ENCODE peak calls at places on chromosome 22, in four cellular contexts. Z, M, T and O are unnamed samples.

GRCh38 chr22:50530857-50531545 is 1.2 kb upstream of the TYMP start:
- DNase-seq in Z (peak; percentile 95), M (peak; percentile 79), T (peak; percentile 98), O (peak; percentile 36)

GRCh38 chr22:48897638-48897954 is 930.1 kb downstream of the BRD1 start:
- DNase-seq in Z (no peak), M (no peak), T (peak; percentile 60), O (no peak)

GRCh38 chr22:26169312-26170111 is at the start of gene SEZ6L:
- DNase-seq in Z (no peak), M (no peak), T (peak; percentile 65), O (no peak)

GRCh38 chr22:30116362-30117117 is 36.3 kb downstream of the HORMAD2 start:
- DNase-seq in Z (peak; percentile 73), M (no peak), T (no peak), O (no peak)

GRCh38 chr22:50423956-50424355 is 50.9 kb downstream of the SBF1 start:
- DNase-seq in Z (no peak), M (no peak), T (no peak), O (no peak)

GRCh38 chr22:49205401-49205800 is 622.3 kb downstream of the BRD1 start:
- DNase-seq in Z (no peak), M (no peak), T (no peak), O (peak; percentile 33)

GRCh38 chr22:48889887-48890692 is 937.6 kb downstream of the BRD1 start:
- DNase-seq in Z (no peak), M (no peak), T (peak; percentile 53), O (no peak)

GRCh38 chr22:40491990-40492631 is 121.7 kb downstream of the SGSM3 start:
- DNase-seq in Z (peak; percentile 77), M (no peak), T (no peak), O (no peak)

GRCh38 chr22:21022955-21023614 is 8.1 kb downstream of the P2RX6 start:
- DNase-seq in Z (no peak), M (no peak), T (no peak), O (no peak)

GRCh38 chr22:20052309-20053250 is 27.5 kb upstream of the DGCR8 start:
- DNase-seq in Z (no peak), M (no peak), T (no peak), O (no peak)

GRCh38 chr22:48858121-48858520 is 969.6 kb downstream of the BRD1 start:
- DNase-seq in Z (no peak), M (no peak), T (peak; percentile 34), O (peak; percentile 30)

GRCh38 chr22:21685164-21685513 is 19.3 kb downstream of the PPIL2 start:
- DNase-seq in Z (no peak), M (no peak), T (no peak), O (no peak)

GRCh38 chr22:27810566-27810965 is 9.0 kb upstream of the MN1 start:
- DNase-seq in Z (peak; percentile 69), M (no peak), T (no peak), O (no peak)

GRCh38 chr22:18042685-18043084 is 18.3 kb upstream of the MICAL3 start:
- DNase-seq in Z (no peak), M (no peak), T (no peak), O (no peak)

GRCh38 chr22:39139933-39140332 is 12.5 kb downstream of the CBX7 start:
- DNase-seq in Z (no peak), M (no peak), T (no peak), O (no peak)

GRCh38 chr22:49370841-49371301 is 456.8 kb downstream of the BRD1 start:
- DNase-seq in Z (no peak), M (no peak), T (peak; percentile 30), O (no peak)

GRCh38 chr22:27193636-27194035 is 536.2 kb downstream of the MIAT start:
- DNase-seq in Z (no peak), M (no peak), T (no peak), O (no peak)

GRCh38 chr22:23897320-23897719 is 3.1 kb downstream of the MIF start:
- DNase-seq in Z (no peak), M (no peak), T (no peak), O (no peak)

GRCh38 chr22:27485842-27486241 is 315.7 kb downstream of the MN1 start:
- DNase-seq in Z (no peak), M (no peak), T (no peak), O (no peak)

GRCh38 chr22:50056214-50056972 is 1.7 kb downstream of the TTLL8 start:
- DNase-seq in Z (no peak), M (no peak), T (no peak), O (no peak)

GRCh38 chr22:42617155-42617983 is 2.7 kb upstream of the POLDIP3 start:
- DNase-seq in Z (no peak), M (no peak), T (no peak), O (no peak)

GRCh38 chr22:42622061-42622710 is 7.5 kb upstream of the POLDIP3 start:
- DNase-seq in Z (no peak), M (no peak), T (no peak), O (no peak)

GRCh38 chr22:42619261-42620063 is 4.8 kb upstream of the POLDIP3 start:
- DNase-seq in Z (no peak), M (no peak), T (no peak), O (no peak)

GRCh38 chr22:42621505-42622002 is 6.9 kb upstream of the POLDIP3 start:
- DNase-seq in Z (peak; percentile 72), M (peak; percentile 82), T (peak; percentile 88), O (peak; percentile 81)

DNA sequence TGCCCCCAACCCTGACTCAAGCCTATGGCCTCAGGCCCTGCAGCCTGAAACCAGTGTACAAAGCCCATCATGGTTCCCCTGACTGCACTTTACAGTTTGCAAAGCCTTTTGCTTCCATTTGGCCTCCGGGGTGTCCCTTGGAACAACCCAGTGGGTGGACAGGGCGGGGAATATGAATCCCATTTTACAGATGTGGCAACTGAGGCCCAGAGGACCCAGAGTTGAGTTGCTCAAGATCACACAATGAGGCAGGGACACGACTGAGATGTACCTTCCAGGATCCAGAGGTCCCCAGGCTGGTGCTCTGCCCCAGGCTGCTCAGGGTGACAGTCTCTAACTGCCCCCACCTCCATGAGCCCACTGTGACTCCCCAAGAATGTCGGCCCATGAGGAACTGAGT is 5.4 kb upstream of the POLDIP3 start:
- DNase-seq in Z (no peak), M (no peak), T (no peak), O (no peak)
- H3K4me1 ChIP-seq in Z (no peaks in the 10 kb centered on the region), M (peaks cover 11% of the 10 kb centered on the region), T (peaks cover 17% of the 10 kb centered on the region), O (peaks cover 46% of the 10 kb centered on the region)

DNA sequence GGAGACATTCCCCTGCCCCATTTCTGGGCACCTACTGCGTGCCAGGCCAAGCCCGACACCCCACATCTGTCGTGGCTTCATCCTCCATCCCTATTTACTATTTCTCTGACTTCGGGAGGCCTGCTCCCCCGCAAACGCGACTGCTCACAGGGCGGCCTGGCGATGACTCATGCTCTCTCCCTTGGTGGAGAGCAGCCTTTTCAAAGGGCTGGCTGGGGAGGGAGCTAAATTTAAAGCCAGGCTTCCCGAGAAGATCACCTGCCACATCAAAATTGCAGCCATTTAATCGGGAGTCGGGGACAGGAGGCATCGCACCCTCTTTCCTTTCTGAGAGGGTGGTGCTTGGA is 24.9 kb upstream of the SHISAL1 start:
- DNase-seq in Z (peak; percentile 76), M (peak; percentile 48), T (no peak), O (peak; percentile 75)
- H3K27me3 ChIP-seq in Z (peaks cover 24% of the 10 kb centered on the region), M (peaks cover 8% of the 10 kb centered on the region), T (peaks cover 19% of the 10 kb centered on the region), O (peaks cover 2% of the 10 kb centered on the region)

DNA sequence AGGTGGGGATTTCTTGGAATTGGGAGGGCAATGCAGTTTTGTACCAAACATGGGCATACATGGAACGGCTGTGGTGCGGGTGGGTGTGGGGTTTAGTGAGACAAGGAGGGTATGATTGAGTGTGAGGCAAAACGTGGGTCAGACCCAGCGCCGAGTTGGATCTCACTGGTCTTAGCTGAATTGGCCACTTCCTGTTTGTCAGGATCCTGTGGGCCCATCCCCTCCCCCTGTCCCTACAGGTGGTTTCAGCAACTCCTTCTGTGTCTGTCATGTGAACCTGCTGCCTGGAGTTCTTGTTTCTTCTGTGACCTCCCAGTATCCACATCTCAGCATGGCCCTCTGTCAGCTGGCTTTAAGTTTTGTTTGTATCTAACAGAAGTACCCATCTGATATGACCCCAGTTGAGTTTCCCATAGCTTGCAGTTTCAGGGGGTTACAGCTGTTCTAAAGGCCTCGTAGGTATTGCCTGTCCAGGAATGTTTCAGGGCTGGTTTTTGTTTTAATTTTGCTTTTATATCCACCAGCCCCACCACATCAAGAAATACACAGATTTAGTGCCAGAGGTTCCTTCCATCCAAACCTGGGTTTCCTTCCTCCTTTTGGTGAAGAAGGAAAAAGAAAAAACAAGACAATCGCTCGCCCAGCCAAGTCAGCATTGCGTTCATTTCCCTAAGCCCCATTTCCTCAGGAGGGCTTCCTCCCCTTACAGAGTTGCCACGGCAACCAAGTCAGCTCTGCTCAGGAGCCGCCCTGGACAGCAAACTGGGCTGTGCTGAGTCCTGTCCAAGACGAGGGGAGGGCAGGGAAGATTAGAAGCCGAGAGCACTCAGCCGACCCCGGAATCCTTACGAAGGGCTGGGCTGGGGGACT is 6.1 kb downstream of the APOL1 start:
- DNase-seq in Z (peak; percentile 82), M (peak; percentile 49), T (no peak), O (no peak)
- H3K4me3 ChIP-seq in Z (no peak overlapping the region), M (no peak overlapping the region), T (no peak overlapping the region), O (no peak overlapping the region)

GRCh38 chr22:46596032-46596441 is 24.1 kb upstream of the GRAMD4 start:
- DNase-seq in Z (no peak), M (peak; percentile 90), T (peak; percentile 68), O (no peak)

GRCh38 chr22:46593996-46594946 is 25.9 kb upstream of the GRAMD4 start:
- DNase-seq in Z (no peak), M (no peak), T (no peak), O (no peak)

GRCh38 chr22:46594947-46595298 is 25.3 kb upstream of the GRAMD4 start:
- DNase-seq in Z (no peak), M (no peak), T (peak; percentile 56), O (no peak)

GRCh38 chr22:46596819-46597218 is 23.4 kb upstream of the GRAMD4 start:
- DNase-seq in Z (no peak), M (no peak), T (peak; percentile 90), O (no peak)

GRCh38 chr22:46595545-46595944 is 24.6 kb upstream of the GRAMD4 start:
- DNase-seq in Z (no peak), M (no peak), T (peak; percentile 55), O (no peak)
- H3K4me1 ChIP-seq in Z (peaks cover 27% of the 10 kb centered on the region), M (no peaks in the 10 kb centered on the region), T (peaks cover 42% of the 10 kb centered on the region), O (peaks cover 8% of the 10 kb centered on the region)